ENCODE peak calls at places on chromosomes 2 and 18, in ten cellular contexts. W, I, S, P, D, L, G, K, H and U are unnamed samples.

GRCh38 chr18:25533088-25533676 is 181.2 kb upstream of the ZNF521 start:
- DNase-seq in G (no peak), S (peak; percentile 30), L (no peak), H (no peak), D (peak; percentile 30), I (no peak), W (no peak), K (no peak), P (no peak), U (no peak)

GRCh38 chr2:80361904-80362303 is 57.4 kb upstream of the LRRTM1 start:
- DNase-seq in P (no peak), D (no peak), S (no peak), G (no peak), K (no peak), I (no peak), W (no peak), H (no peak), L (no peak), U (no peak)

GRCh38 chr18:52716926-52717325 is 376.9 kb downstream of the DCC start:
- DNase-seq in P (no peak), L (no peak), I (no peak), W (no peak), K (no peak), G (no peak), S (no peak), D (no peak), H (peak; percentile 58), U (no peak)

GRCh38 chr2:234596696-234597575 is 100.1 kb upstream of the ARL4C start:
- DNase-seq in K (no peak), G (no peak), L (no peak), S (no peak), D (no peak), H (no peak), P (no peak), W (no peak), I (no peak), U (no peak)

GRCh38 chr2:134177351-134177931 is 76.4 kb upstream of the MGAT5 start:
- DNase-seq in S (no peak), H (peak; percentile 38), L (no peak), W (no peak), I (no peak), D (no peak), P (no peak), K (no peak), G (no peak), U (no peak)

GRCh38 chr2:240401308-240401707 is 34.2 kb upstream of the GPC1 start:
- DNase-seq in K (no peak), L (peak; percentile 16), P (peak; percentile 62), I (no peak), G (no peak), H (no peak), S (no peak), W (no peak), D (peak; percentile 18), U (no peak)

GRCh38 chr2:64023485-64024258 is 4.4 kb upstream of the VPS54 start:
- DNase-seq in H (no peak), W (no peak), G (no peak), S (peak; percentile 54), I (no peak), K (no peak), D (peak; percentile 40), P (no peak), L (no peak), U (no peak)

GRCh38 chr18:79399275-79400081 is 3.7 kb downstream of the NFATC1 start:
- DNase-seq in H (no peak), P (no peak), K (peak; percentile 71), I (peak; percentile 63), D (no peak), G (no peak), W (peak; percentile 30), S (peak; percentile 32), L (peak; percentile 52), U (no peak)

GRCh38 chr18:23826850-23827620 is 137.8 kb downstream of the LAMA3 start:
- DNase-seq in I (no peak), H (no peak), S (no peak), P (no peak), L (no peak), G (no peak), K (no peak), D (no peak), W (no peak), U (no peak)

GRCh38 chr2:204332706-204333105 is 212.6 kb upstream of the PARD3B start:
- DNase-seq in H (peak; percentile 21), W (no peak), P (no peak), K (no peak), L (no peak), G (no peak), I (no peak), S (no peak), D (no peak), U (no peak)

GRCh38 chr18:29681578-29681977 is 1361.0 kb downstream of the DSC3 start:
- DNase-seq in S (no peak), K (no peak), W (no peak), D (no peak), P (no peak), L (no peak), I (no peak), H (no peak), G (no peak), U (no peak)

GRCh38 chr18:36247036-36247435 is 50.5 kb upstream of the FHOD3 start:
- DNase-seq in G (no peak), S (no peak), W (no peak), H (no peak), P (no peak), D (peak; percentile 67), K (no peak), I (no peak), L (no peak), U (no peak)

DNA sequence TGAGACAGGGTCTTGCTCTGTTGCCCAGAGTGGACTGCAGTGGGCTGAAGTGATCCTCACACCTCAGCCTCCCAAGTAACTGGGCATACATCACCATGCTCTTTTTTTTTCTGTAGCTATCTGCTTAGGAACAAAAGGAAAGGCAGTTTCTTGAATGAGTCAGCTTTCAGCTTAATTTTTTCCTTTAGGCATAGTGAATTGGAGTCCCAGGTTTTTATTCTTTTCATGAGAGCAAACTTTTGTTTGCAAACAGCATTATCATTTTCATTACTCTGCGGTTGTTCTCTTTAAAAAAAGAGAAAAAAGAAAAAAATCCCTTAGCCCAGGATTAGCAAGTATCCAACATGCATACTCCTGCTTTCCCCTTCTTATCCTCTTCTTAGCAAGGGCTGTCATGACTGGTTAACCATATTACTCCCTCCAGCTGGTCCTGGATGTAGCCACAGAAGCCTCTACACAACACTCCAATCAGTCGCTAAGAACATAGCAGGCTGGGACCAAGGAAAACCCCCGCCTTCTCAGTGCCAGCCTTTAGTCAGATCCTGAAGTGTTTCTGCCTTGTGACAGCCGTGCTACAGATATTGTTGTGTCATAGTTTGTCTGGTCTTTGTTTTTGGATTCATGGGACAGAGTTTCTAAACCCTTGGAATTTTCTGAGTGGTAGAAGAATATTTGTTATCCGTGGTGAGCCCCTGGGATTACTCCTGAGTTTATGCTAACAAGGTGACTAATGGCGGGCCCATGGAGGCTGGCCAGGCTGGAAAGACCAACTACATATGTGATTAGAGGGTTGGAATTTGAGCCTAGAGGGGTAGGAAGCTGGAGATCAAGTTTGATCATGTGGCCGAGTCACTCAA is 23.3 kb upstream of the ST3GAL5 start:
- DNase-seq in I (no peak), W (no peak), G (no peak), K (no peak), P (no peak), D (no peak), S (no peak), L (no peak), H (peak; percentile 64), U (no peak)
- H3K27ac ChIP-seq in I (no peak overlapping the region), W (no peak overlapping the region), G (no peak overlapping the region), K (peak overlapping the region; percentile 70), P (no peak overlapping the region), D (no peak overlapping the region), S (no peak overlapping the region), L (no peak overlapping the region), H (peak overlapping the region; percentile 77), U (no peak overlapping the region)

GRCh38 chr2:30232027-30232800 is 880 bp downstream of the LBH start:
- DNase-seq in H (peak; percentile 84), S (peak; percentile 24), W (peak; percentile 63), L (peak; percentile 77), P (peak; percentile 83), D (peak; percentile 85), I (peak; percentile 79), G (peak; percentile 81), K (peak; percentile 82), U (no peak)

GRCh38 chr2:30229596-30229995 is 1.7 kb upstream of the LBH start:
- DNase-seq in S (no peak), D (no peak), L (no peak), H (no peak), G (no peak), K (peak; percentile 29), I (no peak), W (no peak), P (no peak), U (no peak)

GRCh38 chr2:30231726-30232026 is 342 bp downstream of the LBH start:
- DNase-seq in H (no peak), D (no peak), K (no peak), L (no peak), P (no peak), G (no peak), W (no peak), S (no peak), I (no peak), U (no peak)

GRCh38 chr2:30230479-30230854 is 867 bp upstream of the LBH start:
- DNase-seq in I (peak; percentile 57), P (no peak), W (peak; percentile 63), L (no peak), K (peak; percentile 74), H (peak; percentile 66), S (peak; percentile 41), D (peak; percentile 43), G (no peak), U (no peak)

GRCh38 chr2:30230855-30231725 is at the start of gene LBH:
- DNase-seq in D (peak; percentile 85), H (peak; percentile 94), I (peak; percentile 87), G (peak; percentile 87), L (peak; percentile 93), K (peak; percentile 96), P (peak; percentile 94), W (peak; percentile 91), S (peak; percentile 57), U (peak; percentile 32)
- H3K27ac ChIP-seq in D (no peak within 1 kb of the TSS), H (peak within 1 kb of the TSS; percentile 92), I (peak within 1 kb of the TSS; percentile 94), G (peak within 1 kb of the TSS; percentile 97), L (peak within 1 kb of the TSS; percentile 96), K (peak within 1 kb of the TSS; percentile 73), P (peak within 1 kb of the TSS; percentile 90), W (peak within 1 kb of the TSS; percentile 97), S (no peak within 1 kb of the TSS), U (peak within 1 kb of the TSS; percentile 8)

GRCh38 chr18:58863539-58864145 is 1.0 kb upstream of the ZNF532 start:
- DNase-seq in L (peak; percentile 46), D (no peak), P (no peak), S (peak; percentile 33), K (peak; percentile 89), I (peak; percentile 80), G (no peak), H (peak; percentile 79), W (peak; percentile 63), U (no peak)
- H3K27ac ChIP-seq in L (no peak overlapping the region), D (no peak overlapping the region), P (peak overlapping the region; percentile 99), S (no peak overlapping the region), K (peak overlapping the region; percentile 97), I (peak overlapping the region; percentile 97), G (no peak overlapping the region), H (peak overlapping the region; percentile 98), W (peak overlapping the region; percentile 98), U (peak overlapping the region; percentile 96)

DNA sequence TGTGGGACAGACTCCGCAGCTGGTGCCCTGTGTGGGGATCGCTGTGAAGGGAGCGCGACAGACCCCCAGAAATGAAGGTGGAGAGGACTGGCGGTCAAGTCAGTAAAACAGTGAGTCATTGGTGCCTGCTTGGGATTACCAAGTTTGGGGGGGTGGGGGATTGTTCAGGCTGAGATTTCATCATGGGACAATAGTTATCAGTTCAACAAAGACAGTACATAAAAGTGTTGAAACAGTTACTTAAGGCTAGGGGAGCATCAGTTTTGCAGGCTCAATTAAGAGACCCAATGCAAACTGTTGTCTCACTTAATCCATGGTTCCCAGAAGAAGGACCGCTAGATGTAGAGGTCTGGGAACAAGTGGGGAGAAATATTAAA is 42.4 kb upstream of the PDK1 start:
- DNase-seq in G (no peak), I (no peak), H (no peak), W (no peak), D (no peak), S (no peak), P (no peak), K (no peak), L (no peak), U (no peak)
- H3K27ac ChIP-seq in G (no peak overlapping the region), I (no peak overlapping the region), H (no peak overlapping the region), W (no peak overlapping the region), D (no peak overlapping the region), S (no peak overlapping the region), P (no peak overlapping the region), K (no peak overlapping the region), L (no peak overlapping the region), U (no peak overlapping the region)